ENCODE peak calls at places on chromosomes 6 and 20, in six cellular contexts. B is fibroblast of the aortic adventitia, L is GM23338, K is midbrain, R is Caki2, M is EL. G is an unnamed sample.

GRCh38 chr20:47629907-47630306 is 128.2 kb downstream of the NCOA3 start:
- DNase-seq in B (no peak), L (no peak), K (no peak), R (no peak), M (no peak), G (no peak)

GRCh38 chr6:108903796-108904195 is 55.6 kb downstream of the ARMC2 start:
- DNase-seq in B (no peak), L (no peak), K (no peak), R (no peak), M (no peak), G (no peak)

GRCh38 chr6:141467881-141468280 is 664.8 kb upstream of the GJE1 start:
- DNase-seq in B (peak), L (no peak), K (no peak), R (no peak), M (peak), G (no peak)

GRCh38 chr6:68211242-68211795 is 423.8 kb upstream of the ADGRB3 start:
- DNase-seq in B (no peak), L (no peak), K (no peak), R (no peak), M (no peak), G (no peak)

GRCh38 chr6:32439708-32440214 is at the start of gene HLA-DRA:
- DNase-seq in B (peak), L (peak), K (peak), R (peak), M (peak), G (peak)

GRCh38 chr20:62220666-62221568 is 839 bp upstream of the HRH3 start:
- DNase-seq in B (no peak), L (peak), K (no peak), R (no peak), M (no peak), G (no peak)

GRCh38 chr6:19210849-19211590 is 626.1 kb upstream of the ID4 start:
- DNase-seq in B (no peak), L (peak), K (no peak), R (no peak), M (peak), G (no peak)

GRCh38 chr20:39222102-39222501 is 260.0 kb downstream of the DHX35 start:
- DNase-seq in B (no peak), L (peak), K (no peak), R (no peak), M (no peak), G (no peak)

GRCh38 chr6:125612400-125612846 is 137.0 kb upstream of the HEY2 start:
- DNase-seq in B (peak), L (no peak), K (no peak), R (no peak), M (no peak), G (no peak)